ENCODE peak calls at places on chromosomes 4 and X, in four cellular contexts. G is H1, J is HepG2, P is GM12878. I is an unnamed sample.
A peak's percentile ranks its signal among the peaks of the same experiment; 100 is the strongest.

GRCh38 chrX:111869639-111870034 is 6.3 kb upstream of the TRPC5OS start:
- DNase-seq in J (no peak), G (peak; percentile 1), P (peak; percentile 19), I (peak; percentile 21)

GRCh38 chr4:121964958-121965357 is 13.1 kb upstream of the TRPC3 start:
- DNase-seq in P (no peak), G (no peak), J (no peak), I (no peak)

GRCh38 chr4:124633285-124633941 is 79.1 kb downstream of the ANKRD50 start:
- DNase-seq in G (no peak), P (no peak), J (no peak), I (no peak)

GRCh38 chr4:77854431-77855111 is 8.1 kb upstream of the MRPL1 start:
- DNase-seq in P (no peak), G (no peak), J (no peak), I (no peak)

GRCh38 chrX:153611298-153612095 is 12.6 kb upstream of the CCNQ start:
- DNase-seq in P (no peak), J (no peak), G (no peak), I (no peak)

GRCh38 chrX:38804481-38805293 is 3.4 kb downstream of the MID1IP1 start:
- DNase-seq in P (no peak), G (no peak), J (no peak), I (peak; percentile 35)

GRCh38 chr4:89876548-89876947 is 18.1 kb upstream of the MMRN1 start:
- DNase-seq in G (no peak), J (no peak), P (no peak), I (no peak)

GRCh38 chrX:1468250-1468772 is 15.6 kb upstream of the ASMTL start:
- DNase-seq in J (no peak), G (no peak), P (peak; percentile 83), I (no peak)

GRCh38 chr4:162117051-162117450 is 46.7 kb downstream of the FSTL5 start:
- DNase-seq in P (no peak), G (no peak), J (no peak), I (no peak)

GRCh38 chrX:129193357-129193756 is 329.9 kb downstream of the SMARCA1 start:
- DNase-seq in P (no peak), G (no peak), J (peak; percentile 21), I (no peak)

GRCh38 chr4:98446499-98447375 is 185.6 kb downstream of the RAP1GDS1 start:
- DNase-seq in P (peak; percentile 61), G (no peak), J (no peak), I (no peak)

GRCh38 chr4:55834086-55834795 is 14.7 kb downstream of the EXOC1L start:
- DNase-seq in G (no peak), P (no peak), J (no peak), I (no peak)

GRCh38 chrX:42615161-42615563 is 162.8 kb downstream of the PPP1R2C start:
- DNase-seq in P (no peak), G (no peak), J (no peak), I (peak; percentile 3)

GRCh38 chrX:65871671-65872311 is 168.1 kb downstream of the VSIG4 start:
- DNase-seq in G (peak; percentile 13), J (peak; percentile 41), P (peak; percentile 50), I (peak; percentile 59)

GRCh38 chrX:68878977-68879376 is 50.2 kb downstream of the EFNB1 start:
- DNase-seq in P (no peak), J (no peak), G (no peak), I (no peak)

GRCh38 chr4:48681856-48682255 is 98.2 kb downstream of the FRYL start:
- DNase-seq in J (peak; percentile 5), P (peak; percentile 35), G (no peak), I (no peak)

GRCh38 chrX:132480581-132481203 is 8.1 kb downstream of the MBNL3 start:
- DNase-seq in J (peak; percentile 82), P (peak; percentile 55), G (no peak), I (no peak)

GRCh38 chr4:98314791-98315565 is 53.8 kb downstream of the RAP1GDS1 start:
- DNase-seq in J (no peak), P (no peak), G (no peak), I (no peak)

GRCh38 chrX:42093756-42094155 is 170.4 kb upstream of the CASK start:
- DNase-seq in J (no peak), P (peak; percentile 43), G (no peak), I (no peak)

GRCh38 chr4:175380841-175381240 is 431.2 kb downstream of the GPM6A start:
- DNase-seq in J (no peak), P (no peak), G (no peak), I (no peak)

GRCh38 chr4:165476214-165477098 is 97.6 kb downstream of the CPE start:
- DNase-seq in G (no peak), P (no peak), J (no peak), I (peak; percentile 84)

GRCh38 chr4:84579410-84579791 is 3.5 kb upstream of the CDS1 start:
- DNase-seq in P (no peak), J (no peak), G (no peak), I (no peak)

GRCh38 chr4:84585276-84585675 is 2.3 kb downstream of the CDS1 start:
- DNase-seq in J (no peak), G (no peak), P (no peak), I (no peak)

GRCh38 chr4:84583871-84584373 is 995 bp downstream of the CDS1 start:
- DNase-seq in P (no peak), G (no peak), J (no peak), I (peak; percentile 13)

GRCh38 chr4:84582302-84582987 is 482 bp upstream of the CDS1 start:
- DNase-seq in P (no peak), J (peak; percentile 61), G (peak; percentile 84), I (peak; percentile 91)

GRCh38 chr4:84582988-84583870 is at the start of gene CDS1:
- DNase-seq in G (no peak), J (no peak), P (no peak), I (peak; percentile 18)
- TF ChIP-seq CEBPB in G (no peak), J (no peak), P (no peak), I (no peak)

GRCh38 chrX:20547649-20548051 is 280.9 kb upstream of the RPS6KA3 start:
- DNase-seq in G (no peak), P (no peak), J (peak; percentile 48), I (no peak)
- TF ChIP-seq USF2 in G (no peak), P (no peak), J (no peak), I (no peak)

GRCh38 chr4:159487284-159487747 is 384.4 kb downstream of the RAPGEF2 start:
- DNase-seq in G (peak; percentile 21), J (peak; percentile 68), P (peak; percentile 17), I (peak; percentile 61)
- TF ChIP-seq SP1 in G (no peak), J (no peak), P (no peak), I (no peak)

GRCh38 chr4:113437124-113437523 is 324.4 kb downstream of the CAMK2D start:
- DNase-seq in J (no peak), P (no peak), G (no peak), I (no peak)

GRCh38 chr4:113433536-113434246 is 327.8 kb downstream of the CAMK2D start:
- DNase-seq in J (no peak), G (no peak), P (no peak), I (no peak)

GRCh38 chr4:113434247-113434587 is 327.3 kb downstream of the CAMK2D start:
- DNase-seq in G (no peak), P (no peak), J (peak; percentile 10), I (no peak)

GRCh38 chr4:113436360-113436759 is 325.2 kb downstream of the CAMK2D start:
- DNase-seq in J (no peak), P (no peak), G (no peak), I (no peak)

GRCh38 chr4:113435893-113436292 is 325.6 kb downstream of the CAMK2D start:
- DNase-seq in G (no peak), P (no peak), J (no peak), I (no peak)
- TF ChIP-seq CEBPB in G (no peak), P (no peak), J (no peak), I (no peak)

GRCh38 chr4:3420606-3420955 is 21.2 kb upstream of the HGFAC start:
- DNase-seq in J (no peak), G (no peak), P (no peak), I (no peak)
- TF ChIP-seq USF2 in J (no peak), G (no peak), P (no peak), I (no peak)

I was measured in K562.